ENCODE peak calls at places on chromosome 9, in six cellular contexts. R is heart right ventricle, F is NCI-H1417, U is left cardiac atrium, I is GM06990, S is PC-3. A is an unnamed sample.

GRCh38 chr9:113511856-113512761 is 48.6 kb downstream of the RGS3 start:
- DNase-seq in U (no peak), S (no peak), I (peak), F (no peak), R (no peak), A (no peak)

GRCh38 chr9:26054600-26055516 is 376.6 kb upstream of the TUSC1 start:
- DNase-seq in F (no peak), S (peak), U (no peak), R (no peak), I (no peak), A (no peak)

GRCh38 chr9:126805546-126806262 is 864 bp downstream of the ZBTB43 start:
- DNase-seq in S (peak), R (peak), F (peak), I (peak), U (peak), A (peak)

GRCh38 chr9:115211413-115212204 is 93.7 kb upstream of the TNC start:
- DNase-seq in R (no peak), S (no peak), U (no peak), F (no peak), I (no peak), A (no peak)

GRCh38 chr9:123049589-123050222 is 16.2 kb downstream of the GPR21 start:
- DNase-seq in U (no peak), R (no peak), F (no peak), S (no peak), I (no peak), A (no peak)

GRCh38 chr9:97766092-97766491 is 69.0 kb upstream of the XPA start:
- DNase-seq in R (no peak), F (no peak), U (no peak), S (peak), I (no peak), A (no peak)

GRCh38 chr9:37392272-37392671 is 30.2 kb upstream of the GRHPR start:
- DNase-seq in I (no peak), F (no peak), U (no peak), S (no peak), R (no peak), A (no peak)

GRCh38 chr9:125269014-125269397 is 7.4 kb downstream of the GAPVD1 start:
- DNase-seq in U (no peak), R (no peak), F (no peak), I (no peak), S (no peak), A (no peak)

GRCh38 chr9:25724424-25724823 is 46.2 kb upstream of the TUSC1 start:
- DNase-seq in I (no peak), R (no peak), F (no peak), U (no peak), S (peak), A (no peak)

GRCh38 chr9:110214090-110214489 is 6.1 kb upstream of the C9orf152 start:
- DNase-seq in R (no peak), F (no peak), U (no peak), S (no peak), I (no peak), A (no peak)

GRCh38 chr9:137666950-137667670 is 48.3 kb downstream of the EHMT1 start:
- DNase-seq in S (no peak), R (no peak), F (peak), U (no peak), I (no peak), A (no peak)

GRCh38 chr9:121288874-121289553 is 21.1 kb downstream of the GSN start:
- DNase-seq in U (peak), R (peak), S (no peak), I (no peak), F (no peak), A (no peak)

GRCh38 chr9:33329117-33329563 is 38.8 kb downstream of the NFX1 start:
- DNase-seq in R (no peak), U (peak), F (no peak), I (no peak), S (peak), A (peak)

GRCh38 chr9:136088939-136089696 is 6.0 kb downstream of the NACC2 start:
- DNase-seq in R (peak), F (peak), S (no peak), U (peak), I (peak), A (no peak)

GRCh38 chr9:36194326-36195000 is 3.7 kb downstream of the CLTA start:
- DNase-seq in F (no peak), S (no peak), I (no peak), U (no peak), R (no peak), A (no peak)

GRCh38 chr9:11871832-11872231 is 821.4 kb upstream of the TYRP1 start:
- DNase-seq in U (no peak), I (no peak), R (no peak), F (peak), S (no peak), A (no peak)

GRCh38 chr9:83623634-83623991 is 670 bp downstream of the IDNK start:
- DNase-seq in S (peak), U (no peak), R (no peak), I (no peak), F (no peak), A (no peak)